ENCODE peak calls at places on chromosomes 16 and 17, in ten cellular contexts. E is A549, I is sigmoid colon, P is prostate gland, C is lower leg skin, L is IMR-90, W is GM12878, H is body of pancreas, B is NB4, G is gastrocnemius medialis. M is an unnamed sample.

GRCh38 chr16:58038219-58038641 is 12.7 kb downstream of the MMP15 start:
- DNase-seq in I (no peak), B (no peak), G (no peak), H (no peak), C (no peak), L (no peak), P (no peak), E (no peak), W (no peak), M (no peak)

GRCh38 chr16:64656471-64656870 is 465.4 kb downstream of the CDH11 start:
- DNase-seq in P (no peak), H (no peak), C (no peak), I (no peak), W (no peak), G (no peak), L (no peak), E (no peak), B (no peak), M (no peak)

GRCh38 chr17:76246080-76247066 is 6.1 kb upstream of the RNF157 start:
- DNase-seq in W (peak), H (peak), B (peak), P (no peak), L (peak), I (peak), C (no peak), G (peak), E (no peak), M (no peak)

GRCh38 chr16:31204871-31205666 is 2.5 kb upstream of the PYCARD start:
- DNase-seq in L (no peak), P (no peak), H (no peak), I (no peak), C (no peak), B (no peak), G (no peak), E (no peak), W (no peak), M (no peak)

GRCh38 chr17:40203131-40203530 is 16.0 kb upstream of the WIPF2 start:
- DNase-seq in C (no peak), G (no peak), W (no peak), B (peak), L (no peak), I (no peak), H (no peak), E (no peak), P (no peak), M (no peak)

GRCh38 chr16:12340151-12340733 is 363.7 kb downstream of the SNX29 start:
- DNase-seq in H (peak), W (no peak), E (peak), I (no peak), P (peak), C (no peak), B (no peak), G (no peak), L (peak), M (peak)

GRCh38 chr17:76385892-76386786 is 1.7 kb downstream of the SPHK1 start:
- DNase-seq in L (peak), G (peak), W (no peak), B (peak), I (peak), C (peak), E (peak), P (peak), H (peak), M (peak)

GRCh38 chr17:56629450-56630187 is 36.1 kb downstream of the NOG start:
- DNase-seq in P (no peak), E (peak), L (peak), I (no peak), W (no peak), C (no peak), G (no peak), H (peak), B (peak), M (peak)

GRCh38 chr16:19696312-19696711 is 21.7 kb downstream of the KNOP1 start:
- DNase-seq in C (peak), W (no peak), G (peak), B (no peak), I (peak), L (peak), H (peak), P (peak), E (peak), M (peak)

GRCh38 chr17:69031839-69032238 is 28.9 kb downstream of the ABCA9 start:
- DNase-seq in P (no peak), W (no peak), I (no peak), B (no peak), L (no peak), G (no peak), C (no peak), E (no peak), H (no peak), M (no peak)

GRCh38 chr16:30526137-30526822 is at the start of gene ZNF768:
- DNase-seq in B (peak), C (no peak), H (peak), P (no peak), I (peak), W (no peak), E (peak), L (no peak), G (peak), M (peak)

GRCh38 chr16:53159781-53160436 is 105.1 kb downstream of the CHD9 start:
- DNase-seq in P (no peak), I (no peak), L (peak), G (no peak), H (peak), E (peak), C (no peak), W (peak), B (peak), M (peak)

GRCh38 chr17:62641101-62641500 is 13.6 kb downstream of the MRC2 start:
- DNase-seq in G (no peak), E (no peak), L (no peak), P (no peak), C (no peak), I (no peak), B (no peak), W (no peak), H (no peak), M (no peak)

GRCh38 chr17:76905036-76905435 is 36.8 kb downstream of the MGAT5B start:
- DNase-seq in P (no peak), H (no peak), L (no peak), E (no peak), W (no peak), G (no peak), B (no peak), C (no peak), I (no peak), M (no peak)

GRCh38 chr17:68600123-68600880 is 865 bp downstream of the FAM20A start:
- DNase-seq in C (no peak), P (no peak), B (no peak), E (peak), L (no peak), I (no peak), H (peak), G (no peak), W (no peak), M (no peak)

GRCh38 chr17:13642188-13642587 is 40.5 kb upstream of the HS3ST3A1 start:
- DNase-seq in B (no peak), P (no peak), W (no peak), G (no peak), E (no peak), L (no peak), C (no peak), I (no peak), H (no peak), M (no peak)

GRCh38 chr17:31877911-31878702 is 19.1 kb upstream of the COPRS start:
- DNase-seq in B (no peak), I (no peak), P (peak), L (peak), G (no peak), H (no peak), C (no peak), E (no peak), W (no peak), M (peak)

GRCh38 chr16:85137323-85138072 is 25.2 kb upstream of the CIBAR2 start:
- DNase-seq in H (peak), L (peak), G (peak), I (peak), C (peak), W (no peak), P (peak), E (peak), B (no peak), M (peak)

GRCh38 chr16:23975293-23975692 is 139.5 kb downstream of the PRKCB start:
- DNase-seq in G (no peak), H (no peak), I (no peak), C (no peak), L (no peak), W (no peak), E (no peak), B (no peak), P (no peak), M (no peak)

GRCh38 chr16:17437142-17437720 is 33.5 kb downstream of the XYLT1 start:
- DNase-seq in C (no peak), E (no peak), H (no peak), G (no peak), P (no peak), I (no peak), L (no peak), B (no peak), W (no peak), M (no peak)

GRCh38 chr17:63785556-63785955 is 11.6 kb downstream of the DDX42 start:
- DNase-seq in H (no peak), W (no peak), P (no peak), G (no peak), C (no peak), I (no peak), L (peak), E (no peak), B (no peak), M (peak)

GRCh38 chr16:72961863-72962262 is 86.1 kb downstream of the ZFHX3 start:
- DNase-seq in C (no peak), I (no peak), L (no peak), G (no peak), E (no peak), W (no peak), H (no peak), B (no peak), P (no peak), M (no peak)

GRCh38 chr17:28901866-28902818 is 737 bp downstream of the DHRS13 start:
- DNase-seq in W (no peak), P (peak), B (peak), H (peak), I (no peak), L (no peak), G (no peak), C (no peak), E (peak), M (no peak)

GRCh38 chr16:23905027-23905426 is 69.2 kb downstream of the PRKCB start:
- DNase-seq in P (peak), C (no peak), W (no peak), G (no peak), B (no peak), H (peak), I (peak), E (peak), L (peak), M (peak)

GRCh38 chr16:27920391-27920891 is 143.1 kb downstream of the GSG1L start:
- DNase-seq in I (no peak), G (no peak), E (peak), H (no peak), P (peak), B (no peak), L (no peak), W (no peak), C (peak), M (peak)

GRCh38 chr16:58451945-58452401 is 48.0 kb upstream of the NDRG4 start:
- DNase-seq in B (peak), W (no peak), G (no peak), H (no peak), P (no peak), I (no peak), C (no peak), E (peak), L (no peak), M (no peak)

GRCh38 chr17:49342575-49342936 is 19.5 kb downstream of the ZNF652 start:
- DNase-seq in L (no peak), W (no peak), B (no peak), E (no peak), C (no peak), I (no peak), P (no peak), G (no peak), H (no peak), M (no peak)

GRCh38 chr16:14325921-14326401 is 254.8 kb downstream of the MRTFB start:
- DNase-seq in C (no peak), E (no peak), P (no peak), B (peak), L (no peak), G (no peak), I (no peak), W (no peak), H (peak), M (no peak)

GRCh38 chr17:82315703-82316358 is 1.6 kb downstream of the CD7 start:
- DNase-seq in G (no peak), C (no peak), P (no peak), B (no peak), L (no peak), W (no peak), E (no peak), H (no peak), I (no peak), M (no peak)

GRCh38 chr16:19872179-19872863 is 12.3 kb downstream of the GPRC5B start:
- DNase-seq in H (no peak), P (no peak), C (no peak), W (no peak), G (no peak), I (no peak), L (no peak), E (no peak), B (no peak), M (no peak)

GRCh38 chr17:75153854-75154194 is 488 bp downstream of the JPT1 start:
- DNase-seq in B (no peak), P (no peak), G (no peak), W (no peak), L (no peak), C (no peak), H (no peak), E (peak), I (no peak), M (no peak)

GRCh38 chr17:5921919-5922318 is 148.3 kb upstream of the WSCD1 start:
- DNase-seq in C (no peak), W (no peak), P (no peak), H (no peak), G (peak), I (no peak), B (no peak), E (peak), L (no peak), M (peak)

GRCh38 chr16:27721548-27722265 is 171.8 kb downstream of the KATNIP start:
- DNase-seq in W (no peak), B (peak), I (peak), P (no peak), L (peak), G (peak), C (peak), E (no peak), H (peak), M (no peak)

GRCh38 chr16:77171750-77172635 is 19.0 kb upstream of the MON1B start:
- DNase-seq in G (no peak), P (peak), B (peak), H (peak), L (peak), I (no peak), E (peak), C (no peak), W (no peak), M (no peak)

GRCh38 chr16:8044796-8045195 is 545.5 kb downstream of the TMEM114 start:
- DNase-seq in P (no peak), G (no peak), L (no peak), W (no peak), I (no peak), B (no peak), E (no peak), C (no peak), H (no peak), M (no peak)

GRCh38 chr17:79520893-79521210 is 90.0 kb downstream of the RBFOX3 start:
- DNase-seq in I (no peak), L (no peak), C (no peak), G (no peak), P (no peak), H (no peak), W (no peak), B (no peak), E (no peak), M (no peak)

GRCh38 chr16:65757064-65757463 is 609.4 kb upstream of the CDH5 start:
- DNase-seq in E (no peak), I (no peak), W (no peak), G (peak), H (no peak), P (peak), C (no peak), B (no peak), L (peak), M (no peak)

GRCh38 chr16:55488306-55488705 is 9.3 kb downstream of the MMP2 start:
- DNase-seq in W (no peak), G (no peak), H (no peak), E (no peak), I (no peak), B (no peak), P (no peak), C (no peak), L (no peak), M (no peak)
- TF ChIP-seq POLR2A in W (no peak), G (no peak), H (no peak), E (no peak), I (no peak), B (no peak), P (no peak), C (no peak), L (no peak), M (no peak)

GRCh38 chr17:27348196-27348595 is 54.3 kb downstream of the WSB1 start:
- DNase-seq in C (no peak), P (no peak), I (no peak), B (no peak), W (no peak), G (no peak), H (no peak), E (no peak), L (no peak), M (no peak)

GRCh38 chr17:27343972-27344607 is 50.2 kb downstream of the WSB1 start:
- DNase-seq in G (no peak), E (no peak), L (no peak), C (no peak), H (no peak), W (no peak), I (no peak), B (no peak), P (no peak), M (no peak)

GRCh38 chr17:27346228-27346899 is 52.5 kb downstream of the WSB1 start:
- DNase-seq in E (no peak), B (no peak), W (no peak), L (no peak), H (no peak), I (no peak), P (no peak), G (no peak), C (no peak), M (no peak)

GRCh38 chr17:27343294-27343693 is 49.4 kb downstream of the WSB1 start:
- DNase-seq in H (no peak), C (no peak), B (no peak), I (no peak), P (no peak), W (no peak), E (no peak), G (no peak), L (no peak), M (no peak)

DNA sequence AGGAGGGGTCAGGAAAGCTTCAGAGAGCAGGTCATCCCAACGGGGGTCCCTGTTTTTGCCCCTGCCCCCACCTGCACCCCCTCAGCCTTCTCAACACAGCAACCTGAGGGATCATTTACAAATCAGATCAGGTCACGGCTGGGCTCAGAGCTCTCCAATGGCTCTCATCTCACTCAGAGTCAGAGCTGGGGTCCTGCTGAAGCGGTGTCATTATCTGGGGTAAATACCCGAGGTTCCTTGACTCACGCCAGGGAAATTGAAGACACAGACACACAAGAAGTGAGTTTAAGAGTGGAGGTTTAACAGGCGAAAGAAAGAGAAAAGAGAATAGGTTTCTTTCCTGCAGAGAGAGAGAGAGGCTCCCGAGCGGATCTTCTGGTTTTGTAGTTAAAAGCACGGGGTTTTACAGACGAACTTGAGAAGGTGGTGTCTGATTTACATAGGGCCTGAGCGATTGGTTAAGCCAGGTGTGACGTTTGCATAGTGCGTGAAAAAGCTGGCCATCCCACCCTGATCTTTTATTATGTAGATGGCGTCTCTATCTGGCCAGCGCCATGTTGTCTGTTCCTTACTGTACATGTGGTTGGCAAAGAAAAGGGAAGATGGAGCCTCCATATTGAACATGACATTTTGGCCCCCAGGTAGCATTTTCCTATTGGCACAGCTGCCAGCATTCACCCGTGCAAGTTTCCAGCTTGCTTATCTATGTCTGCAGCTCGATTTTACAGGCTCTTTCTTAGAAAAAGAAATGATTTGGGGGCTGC is 51.4 kb downstream of the WSB1 start:
- DNase-seq in L (peak), B (no peak), W (no peak), I (no peak), H (peak), E (no peak), C (no peak), G (no peak), P (peak), M (no peak)
- TF ChIP-seq POLR2A in L (no peak), B (no peak), W (no peak), I (no peak), H (peak), E (no peak), C (no peak), G (no peak), P (peak), M (no peak)

DNA sequence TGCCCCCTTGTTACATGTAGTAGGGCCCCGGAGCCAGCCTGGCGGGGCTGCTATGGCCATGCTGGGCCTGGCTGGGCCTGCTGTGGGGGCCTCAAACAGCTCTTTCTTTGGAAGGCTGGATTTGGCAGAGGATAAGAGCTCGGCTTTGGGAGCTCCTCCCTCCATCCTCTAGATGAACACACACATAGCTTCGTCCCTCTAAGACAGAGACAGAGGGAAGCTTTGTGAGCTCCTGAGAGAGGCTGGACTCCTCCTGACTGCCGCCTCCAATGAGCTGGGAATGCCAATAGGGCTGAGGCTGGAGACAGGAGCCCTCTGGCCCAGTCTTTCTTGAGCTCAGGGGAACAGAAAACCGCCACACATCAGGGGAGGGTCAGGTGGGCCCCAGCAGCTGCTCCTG is 37.3 kb upstream of the CDC42EP4 start:
- DNase-seq in E (no peak), B (no peak), L (no peak), C (no peak), G (no peak), W (no peak), H (no peak), I (peak), P (no peak), M (no peak)
- TF ChIP-seq POLR2A in E (no peak), B (no peak), L (no peak), C (no peak), G (no peak), W (no peak), H (no peak), I (no peak), P (no peak), M (no peak)

DNA sequence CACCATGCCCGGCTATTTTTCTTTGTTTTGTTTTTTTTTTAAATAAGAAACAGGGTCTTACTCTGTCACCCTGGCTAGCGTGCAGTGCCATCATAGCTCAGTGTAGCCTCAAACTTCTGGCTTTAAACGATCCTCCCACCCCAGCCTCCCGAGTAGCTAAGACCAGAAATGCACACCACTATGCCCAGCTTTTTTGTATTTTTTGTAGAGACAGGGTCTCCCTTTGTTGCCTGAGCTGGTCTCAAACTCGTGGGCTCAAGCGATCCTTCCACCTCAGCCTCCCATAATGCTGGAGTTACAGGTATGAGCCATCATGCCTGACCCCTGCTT is 59.7 kb downstream of the WWP2 start:
- DNase-seq in B (no peak), H (no peak), L (no peak), I (no peak), P (no peak), G (no peak), E (no peak), C (no peak), W (no peak), M (no peak)
- TF ChIP-seq POLR2A in B (no peak), H (no peak), L (no peak), I (no peak), P (no peak), G (no peak), E (no peak), C (no peak), W (no peak), M (no peak)

M was measured in H54.